ENCODE peak calls at places on chromosomes 6 and 20, in ten cellular contexts. D is GM18507; L is HFF-Myc; O is caudate nucleus; Z is NCI-H1105; R is activated T-cell treated with anti-CD3 and anti-CD28 coated beads for 48 hours; G is heart left ventricle; T is sigmoid colon; M is non-pigmented ciliary epithelial cell; H is stimulated activated CD4-positive, alpha-beta T cell treated with anti-CD3 and anti-CD28 coated beads, Interleukin-2, amount 100 ng/mL, for 48 hours. P is an unnamed sample.

GRCh38 chr6:108113557-108114519 is 39.3 kb upstream of the OSTM1 start:
- DNase-seq in D (no peak), L (no peak), O (no peak), Z (peak), R (no peak), G (no peak), T (no peak), M (no peak), H (no peak), P (peak)

GRCh38 chr20:57810511-57811372 is 100.9 kb upstream of the PMEPA1 start:
- DNase-seq in D (no peak), L (no peak), O (no peak), Z (no peak), R (no peak), G (no peak), T (peak), M (no peak), H (no peak), P (no peak)

GRCh38 chr20:35237486-35237885 is 11.0 kb downstream of the MMP24 start:
- DNase-seq in D (no peak), L (no peak), O (no peak), Z (no peak), R (no peak), G (no peak), T (no peak), M (no peak), H (no peak), P (no peak)

GRCh38 chr6:104640761-104641160 is 219.0 kb downstream of the HACE1 start:
- DNase-seq in D (no peak), L (no peak), O (no peak), Z (no peak), R (no peak), G (no peak), T (no peak), M (no peak), H (no peak), P (no peak)

GRCh38 chr6:46184114-46184513 is 13.3 kb upstream of the ENPP5 start:
- DNase-seq in D (no peak), L (peak), O (no peak), Z (no peak), R (no peak), G (no peak), T (no peak), M (peak), H (no peak), P (peak)

GRCh38 chr20:20491110-20491783 is 123.3 kb downstream of the INSM1 start:
- DNase-seq in D (no peak), L (no peak), O (no peak), Z (no peak), R (peak), G (no peak), T (no peak), M (peak), H (peak), P (peak)

GRCh38 chr20:37558779-37559178 is 31.1 kb upstream of the BLCAP start:
- DNase-seq in D (no peak), L (no peak), O (no peak), Z (no peak), R (no peak), G (no peak), T (no peak), M (no peak), H (no peak), P (no peak)

GRCh38 chr20:20405619-20406018 is 37.7 kb downstream of the INSM1 start:
- DNase-seq in D (no peak), L (no peak), O (no peak), Z (no peak), R (no peak), G (no peak), T (no peak), M (no peak), H (no peak), P (no peak)

GRCh38 chr20:1185781-1186334 is 1.1 kb upstream of the TMEM74B start:
- DNase-seq in D (no peak), L (no peak), O (no peak), Z (peak), R (peak), G (peak), T (no peak), M (no peak), H (peak), P (no peak)

GRCh38 chr6:28838289-28838633 is 85.5 kb downstream of the TRIM27 start:
- DNase-seq in D (peak), L (peak), O (peak), Z (peak), R (peak), G (peak), T (peak), M (peak), H (peak), P (peak)

GRCh38 chr6:51398064-51398740 is 579.5 kb downstream of the TFAP2B start:
- DNase-seq in D (no peak), L (no peak), O (no peak), Z (peak), R (no peak), G (no peak), T (no peak), M (no peak), H (no peak), P (no peak)

GRCh38 chr20:32027653-32028052 is 17.4 kb downstream of the CCM2L start:
- DNase-seq in D (no peak), L (no peak), O (no peak), Z (no peak), R (no peak), G (no peak), T (no peak), M (no peak), H (no peak), P (no peak)

GRCh38 chr20:51768759-51769517 is 748 bp upstream of the ATP9A start:
- DNase-seq in D (no peak), L (no peak), O (no peak), Z (peak), R (no peak), G (no peak), T (no peak), M (no peak), H (no peak), P (no peak)

GRCh38 chr6:8831366-8832152 is 396.2 kb upstream of the SLC35B3 start:
- DNase-seq in D (no peak), L (no peak), O (no peak), Z (no peak), R (no peak), G (no peak), T (no peak), M (no peak), H (no peak), P (no peak)

GRCh38 chr20:39993737-39994136 is 695.3 kb downstream of the MAFB start:
- DNase-seq in D (no peak), L (no peak), O (no peak), Z (peak), R (no peak), G (peak), T (no peak), M (no peak), H (no peak), P (no peak)

GRCh38 chr20:45036044-45036755 is 64.7 kb downstream of the KCNS1 start:
- DNase-seq in D (no peak), L (no peak), O (no peak), Z (no peak), R (peak), G (no peak), T (no peak), M (no peak), H (peak), P (no peak)

GRCh38 chr6:108133594-108134179 is 32.1 kb upstream of the NR2E1 start:
- DNase-seq in D (no peak), L (no peak), O (no peak), Z (peak), R (no peak), G (peak), T (peak), M (peak), H (no peak), P (peak)

GRCh38 chr20:56833427-56833826 is 204.3 kb downstream of the TFAP2C start:
- DNase-seq in D (no peak), L (no peak), O (no peak), Z (no peak), R (no peak), G (no peak), T (no peak), M (no peak), H (no peak), P (no peak)

GRCh38 chr20:30811896-30812671 is 445.4 kb upstream of the DEFB115 start:
- DNase-seq in D (no peak), L (no peak), O (no peak), Z (peak), R (no peak), G (peak), T (peak), M (peak), H (no peak), P (no peak)

GRCh38 chr6:144776031-144776819 is 491.1 kb downstream of the UTRN start:
- DNase-seq in D (no peak), L (no peak), O (no peak), Z (no peak), R (no peak), G (no peak), T (no peak), M (no peak), H (no peak), P (no peak)

GRCh38 chr20:33789109-33789857 is 21.9 kb upstream of the CHMP4B start:
- DNase-seq in D (no peak), L (peak), O (no peak), Z (no peak), R (no peak), G (no peak), T (peak), M (peak), H (no peak), P (peak)

GRCh38 chr6:132021552-132022375 is 70.6 kb upstream of the CCN2 start:
- DNase-seq in D (no peak), L (no peak), O (no peak), Z (no peak), R (no peak), G (no peak), T (no peak), M (no peak), H (no peak), P (no peak)

GRCh38 chr6:17820055-17820454 is 113.3 kb upstream of the NUP153 start:
- DNase-seq in D (no peak), L (no peak), O (no peak), Z (no peak), R (no peak), G (no peak), T (no peak), M (no peak), H (no peak), P (no peak)

GRCh38 chr20:1875762-1876161 is 19.4 kb upstream of the SIRPA start:
- DNase-seq in D (no peak), L (no peak), O (no peak), Z (peak), R (no peak), G (no peak), T (no peak), M (no peak), H (no peak), P (no peak)